ENCODE peak calls at places on chromosome 19, in six cellular contexts. R is neuronal stem cell, K is trophoblast cell, T is H9, D is H1, W is IMR-90. A is an unnamed sample. For H3K9me3 and H3K4me1, the result is how much of the 10 kb centered on the place peaks cover.

GRCh38 chr19:49930483-49931011 is 1.2 kb upstream of the NUP62 start:
- DNase-seq in R (no peak), K (no peak), T (peak), D (no peak), W (no peak), A (peak)

GRCh38 chr19:19651076-19651475 is 7.6 kb upstream of the GMIP start:
- DNase-seq in R (no peak), K (no peak), T (no peak), D (no peak), W (no peak), A (no peak)

GRCh38 chr19:36707134-36707533 is 19.7 kb downstream of the ZNF567 start:
- DNase-seq in R (no peak), K (no peak), T (no peak), D (no peak), W (no peak), A (no peak)

GRCh38 chr19:45506991-45507863 is at the start of gene VASP:
- DNase-seq in R (peak), K (peak), T (peak), D (no peak), W (peak), A (peak)

GRCh38 chr19:57096640-57097361 is 23.0 kb upstream of the USP29 start:
- DNase-seq in R (no peak), K (peak), T (no peak), D (no peak), W (no peak), A (no peak)

GRCh38 chr19:55452381-55453325 is 8.8 kb downstream of the ISOC2 start:
- DNase-seq in R (peak), K (no peak), T (peak), D (no peak), W (peak), A (peak)

GRCh38 chr19:56538761-56539263 is at the start of gene ZFP28:
- DNase-seq in R (no peak), K (peak), T (peak), D (no peak), W (no peak), A (no peak)

GRCh38 chr19:1133471-1133929 is 29.7 kb downstream of the GPX4 start:
- DNase-seq in R (no peak), K (no peak), T (peak), D (no peak), W (no peak), A (no peak)

GRCh38 chr19:19160489-19161035 is 9.5 kb downstream of the MEF2B start:
- DNase-seq in R (no peak), K (no peak), T (no peak), D (peak), W (no peak), A (no peak)

GRCh38 chr19:18000981-18001836 is 6.8 kb upstream of the ARRDC2 start:
- DNase-seq in R (no peak), K (peak), T (peak), D (no peak), W (peak), A (peak)

GRCh38 chr19:48330012-48330681 is 4.8 kb downstream of the EMP3 start:
- DNase-seq in R (peak), K (peak), T (peak), D (no peak), W (no peak), A (peak)

GRCh38 chr19:18539372-18539771 is 4.0 kb downstream of the FKBP8 start:
- DNase-seq in R (no peak), K (no peak), T (no peak), D (no peak), W (no peak), A (no peak)

GRCh38 chr19:16581145-16581970 is 9.1 kb upstream of the SLC35E1 start:
- DNase-seq in R (no peak), K (no peak), T (no peak), D (no peak), W (no peak), A (no peak)

GRCh38 chr19:48628486-48629296 is 8.5 kb downstream of the DBP start:
- DNase-seq in R (no peak), K (no peak), T (peak), D (no peak), W (no peak), A (no peak)

GRCh38 chr19:4495471-4495870 is 22.8 kb downstream of the PLIN4 start:
- DNase-seq in R (no peak), K (no peak), T (peak), D (no peak), W (no peak), A (no peak)

GRCh38 chr19:48480151-48480475 is 10.9 kb downstream of the CYTH2 start:
- DNase-seq in R (no peak), K (no peak), T (no peak), D (no peak), W (no peak), A (no peak)

GRCh38 chr19:34555447-34555846 is 73.9 kb downstream of the WTIP start:
- DNase-seq in R (no peak), K (no peak), T (peak), D (no peak), W (no peak), A (no peak)

GRCh38 chr19:34430738-34431625 is 2.8 kb downstream of the UBA2 start:
- DNase-seq in R (peak), K (peak), T (no peak), D (no peak), W (peak), A (peak)

GRCh38 chr19:55377356-55378131 is 918 bp downstream of the TMEM190 start:
- DNase-seq in R (no peak), K (no peak), T (peak), D (no peak), W (no peak), A (no peak)

GRCh38 chr19:40619333-40620160 is 18.4 kb downstream of the LTBP4 start:
- DNase-seq in R (no peak), K (no peak), T (no peak), D (no peak), W (no peak), A (no peak)

GRCh38 chr19:16671652-16672274 is 10.8 kb downstream of the TMEM38A start:
- DNase-seq in R (no peak), K (no peak), T (no peak), D (no peak), W (no peak), A (no peak)

GRCh38 chr19:36528921-36529518 is 949 bp upstream of the ZNF260 start:
- DNase-seq in R (no peak), K (no peak), T (peak), D (no peak), W (no peak), A (no peak)

GRCh38 chr19:7852851-7853759 is 21.1 kb downstream of the PRR36 start:
- DNase-seq in R (peak), K (peak), T (peak), D (no peak), W (peak), A (peak)

GRCh38 chr19:1038995-1039645 is 787 bp upstream of the ABCA7 start:
- DNase-seq in R (no peak), K (no peak), T (peak), D (no peak), W (peak), A (peak)

GRCh38 chr19:17718988-17719711 is at the start of gene MAP1S:
- DNase-seq in R (peak), K (peak), T (peak), D (peak), W (peak), A (peak)

GRCh38 chr19:55472463-55472862 is 4.0 kb upstream of the ZNF628 start:
- DNase-seq in R (no peak), K (no peak), T (no peak), D (no peak), W (peak), A (no peak)

GRCh38 chr19:54248016-54248601 is 5.5 kb upstream of the LILRA6 start:
- DNase-seq in R (no peak), K (peak), T (no peak), D (no peak), W (peak), A (no peak)

GRCh38 chr19:29531458-29532025 is 5.7 kb downstream of the VSTM2B start:
- DNase-seq in R (no peak), K (no peak), T (no peak), D (no peak), W (no peak), A (no peak)

GRCh38 chr19:13043285-13043684 is 48.0 kb downstream of the NFIX start:
- DNase-seq in R (no peak), K (no peak), T (no peak), D (no peak), W (no peak), A (no peak)

GRCh38 chr19:19049406-19049805 is 14.4 kb upstream of the SLC25A42 start:
- DNase-seq in R (no peak), K (no peak), T (no peak), D (no peak), W (peak), A (no peak)

GRCh38 chr19:18418725-18419194 is 438 bp upstream of the SSBP4 start:
- DNase-seq in R (no peak), K (no peak), T (no peak), D (no peak), W (no peak), A (peak)

GRCh38 chr19:18697680-18698079 is 14.2 kb downstream of the CRTC1 start:
- DNase-seq in R (no peak), K (no peak), T (no peak), D (no peak), W (no peak), A (no peak)

GRCh38 chr19:23531231-23531790 is 136.0 kb upstream of the ZNF91 start:
- DNase-seq in R (no peak), K (peak), T (no peak), D (no peak), W (no peak), A (no peak)
- H3K9me3 ChIP-seq in R (under half), K (under half), T (half or more), D (half or more), W (under half), A (under half)

DNA sequence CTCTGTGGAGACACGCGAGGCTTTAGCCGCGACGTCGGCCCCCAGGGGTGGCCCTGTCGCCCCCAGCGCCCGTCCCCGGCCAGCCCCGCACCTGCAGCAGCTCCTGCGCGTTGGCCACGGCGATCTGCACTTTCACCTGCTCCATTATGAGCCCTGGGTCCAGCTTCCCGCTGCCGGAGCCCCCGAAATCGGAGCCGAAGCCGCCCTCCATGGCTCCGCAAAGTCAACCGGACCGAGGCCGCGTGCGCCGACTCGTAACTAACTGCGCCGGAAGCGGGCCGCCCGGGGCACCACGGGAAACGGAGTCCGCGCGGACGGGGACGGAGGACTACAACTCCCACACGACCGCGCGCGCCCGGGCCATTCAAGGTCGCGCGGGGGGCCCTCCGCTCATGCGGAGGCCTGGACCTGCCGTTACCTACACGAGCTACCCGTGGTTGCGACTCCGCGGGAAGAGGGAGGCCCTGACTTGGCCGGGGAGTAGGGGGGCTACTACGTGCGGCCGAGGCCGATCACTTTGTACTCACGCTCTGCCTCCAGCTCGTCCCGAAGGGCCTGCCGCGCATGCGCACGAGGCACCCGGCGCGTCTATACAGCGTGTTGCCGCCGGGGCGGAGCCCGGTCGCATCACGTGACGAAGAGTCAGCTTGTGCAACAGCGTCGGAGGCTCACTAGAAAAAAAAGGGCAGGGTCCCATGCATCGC is at the start of gene TIMM13:
- DNase-seq in R (peak), K (peak), T (peak), D (peak), W (peak), A (peak)
- H2BK5ac ChIP-seq in R (peak), K (peak), T (peak), D (peak), W (peak), A (peak)

GRCh38 chr19:11556634-11557420 is 2.2 kb downstream of the ELOF1 start:
- DNase-seq in R (no peak), K (no peak), T (no peak), D (no peak), W (no peak), A (no peak)

GRCh38 chr19:11555246-11555645 is 3.8 kb downstream of the ELOF1 start:
- DNase-seq in R (no peak), K (no peak), T (no peak), D (no peak), W (no peak), A (no peak)

GRCh38 chr19:11551603-11552235 is 7.3 kb downstream of the ELOF1 start:
- DNase-seq in R (no peak), K (no peak), T (peak), D (no peak), W (no peak), A (no peak)

GRCh38 chr19:11552666-11553372 is 6.2 kb downstream of the ELOF1 start:
- DNase-seq in R (no peak), K (no peak), T (no peak), D (no peak), W (no peak), A (no peak)

DNA sequence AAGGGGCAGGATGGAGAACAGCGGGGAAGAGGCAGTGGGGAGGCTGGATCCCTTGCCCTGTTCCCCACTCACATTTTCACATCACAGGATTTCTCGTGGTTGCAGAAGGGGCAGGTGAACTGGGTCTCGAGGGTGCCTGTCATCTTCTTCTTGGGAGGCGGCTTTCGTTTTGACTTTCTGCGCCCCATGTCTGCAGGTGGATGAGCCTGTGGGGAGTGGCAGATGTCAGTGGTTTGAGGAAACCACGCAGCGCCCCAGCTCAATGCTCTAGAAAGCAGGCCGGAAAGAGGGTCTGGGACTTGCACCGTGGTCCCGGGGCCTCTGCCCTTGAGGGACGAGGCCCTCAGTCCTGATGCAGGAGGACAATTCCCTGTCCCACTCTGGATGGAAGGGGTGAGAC is 4.9 kb downstream of the ELOF1 start:
- DNase-seq in R (no peak), K (no peak), T (no peak), D (no peak), W (no peak), A (no peak)
- H3K4me1 ChIP-seq in R (under half), K (under half), T (under half), D (under half), W (under half), A (under half)

DNA sequence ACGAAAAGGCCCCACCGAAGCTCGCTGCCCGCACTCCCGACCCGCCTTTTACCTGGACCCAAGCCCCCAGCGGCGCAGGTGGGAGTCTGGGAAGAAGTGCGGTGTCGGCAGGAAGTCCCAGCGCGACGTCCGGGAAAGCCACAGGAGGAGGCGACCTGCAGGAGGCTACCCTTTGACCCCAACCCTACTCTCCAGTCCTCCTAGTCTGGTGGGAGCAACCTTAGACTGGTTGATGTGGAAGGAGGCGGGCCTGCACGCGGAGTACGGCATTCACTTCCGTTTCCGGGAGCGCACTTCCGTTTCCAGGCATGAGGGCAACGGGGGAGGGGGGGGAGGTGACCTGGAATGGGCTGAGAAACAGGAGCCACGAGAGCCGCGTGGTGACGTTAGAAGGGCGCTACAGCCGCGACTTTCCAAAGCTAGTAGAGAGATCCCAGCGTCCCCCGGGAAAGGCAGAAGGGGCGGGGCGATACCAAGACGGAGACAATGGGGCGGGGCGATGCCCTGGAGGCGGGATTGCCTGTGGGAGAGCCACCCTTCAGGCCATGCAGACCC is 28.5 kb downstream of the ZNF266 start:
- DNase-seq in R (no peak), K (peak), T (no peak), D (peak), W (peak), A (no peak)
- H3K9me3 ChIP-seq in R (under half), K (under half), T (half or more), D (half or more), W (under half), A (half or more)

DNA sequence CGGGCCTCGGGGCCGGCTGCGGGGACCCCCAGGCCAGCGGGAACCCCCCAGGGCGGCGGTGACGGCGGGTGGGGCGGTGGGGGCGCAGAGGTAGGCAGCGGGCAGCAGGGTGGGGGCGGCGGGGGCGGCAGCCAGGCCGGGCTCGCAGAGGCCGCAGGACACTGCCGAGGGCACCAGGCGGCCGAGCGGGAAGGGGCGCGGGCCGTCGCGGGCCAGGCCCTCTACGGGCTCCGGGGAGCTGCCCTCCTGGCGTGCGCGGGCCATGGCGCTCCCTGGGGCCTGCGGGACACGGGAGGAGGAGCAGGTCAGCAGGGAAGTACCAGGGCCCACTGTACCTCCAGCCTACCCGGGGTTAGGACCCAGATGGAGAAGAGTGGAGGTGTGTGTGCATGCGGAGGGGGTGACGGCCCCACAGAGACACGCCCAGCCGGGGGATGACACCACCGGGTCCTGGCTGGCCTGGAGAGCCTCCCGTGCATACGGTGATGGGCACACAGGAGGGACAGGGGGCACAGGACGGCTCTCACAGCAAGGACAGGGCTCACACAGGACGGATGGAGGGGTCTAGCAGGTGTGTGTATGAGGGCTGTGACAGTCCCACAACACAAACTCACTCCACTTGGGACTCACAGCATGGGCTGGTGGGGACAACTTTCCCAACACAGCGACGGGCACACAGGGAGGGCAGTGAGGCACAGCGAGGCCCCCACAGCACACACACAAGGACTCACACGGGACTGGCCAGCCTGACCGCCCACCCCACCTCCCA is 2.6 kb downstream of the BBC3 start:
- DNase-seq in R (no peak), K (no peak), T (peak), D (no peak), W (peak), A (peak)
- H2BK5ac ChIP-seq in R (peak), K (peak), T (no peak), D (peak), W (peak), A (peak)

GRCh38 chr19:33376423-33376822 is 2.9 kb downstream of the CEBPG start:
- DNase-seq in R (no peak), K (peak), T (no peak), D (no peak), W (peak), A (peak)

GRCh38 chr19:33375760-33376159 is 2.3 kb downstream of the CEBPG start:
- DNase-seq in R (no peak), K (no peak), T (no peak), D (no peak), W (peak), A (peak)

GRCh38 chr19:33376931-33377557 is 3.5 kb downstream of the CEBPG start:
- DNase-seq in R (no peak), K (peak), T (no peak), D (no peak), W (no peak), A (peak)

GRCh38 chr19:33379151-33379829 is 5.8 kb downstream of the CEBPG start:
- DNase-seq in R (no peak), K (no peak), T (no peak), D (no peak), W (no peak), A (no peak)

DNA sequence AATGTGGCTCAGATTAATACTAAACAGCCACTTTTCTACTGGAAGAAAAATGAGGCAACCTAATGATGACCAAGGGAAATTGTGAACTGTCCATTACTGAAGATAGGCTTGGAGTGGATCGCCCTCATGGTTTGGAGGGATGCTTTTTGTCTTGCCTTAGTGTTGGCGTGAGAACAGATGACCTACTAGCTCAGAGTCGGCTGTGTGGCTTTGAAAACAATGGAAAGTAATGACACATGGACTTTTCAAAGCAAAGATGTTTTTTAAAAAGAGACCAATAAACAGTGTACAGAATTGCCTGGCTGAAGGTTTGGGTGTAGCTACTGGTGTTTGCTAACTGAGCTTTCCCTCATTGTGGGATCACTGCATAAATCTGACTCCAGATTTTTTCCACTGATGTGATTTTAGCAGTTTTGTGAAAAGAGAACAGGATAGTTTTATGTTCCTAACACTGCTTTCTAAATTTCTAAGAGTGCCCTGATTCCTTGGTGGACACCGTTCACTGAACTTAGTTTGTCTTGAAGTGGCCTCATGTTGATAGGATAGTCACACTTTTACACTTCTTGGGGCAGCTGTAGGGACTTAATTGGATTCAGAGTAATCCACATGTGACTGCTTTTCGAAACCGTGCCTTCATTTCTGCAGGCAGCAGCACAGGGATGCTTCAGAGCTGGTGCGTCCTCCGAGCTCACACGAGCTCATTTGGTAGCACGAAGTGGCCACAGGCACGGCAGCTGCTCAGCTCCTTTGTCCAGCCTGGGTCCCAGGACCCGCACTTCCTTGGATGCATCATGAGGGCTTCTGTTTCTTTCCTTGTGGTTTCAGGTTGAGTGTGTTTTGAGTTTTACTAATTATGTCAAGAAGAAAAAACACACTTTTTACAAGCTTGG is 4.3 kb downstream of the CEBPG start:
- DNase-seq in R (no peak), K (peak), T (no peak), D (no peak), W (no peak), A (peak)
- H3K4me1 ChIP-seq in R (under half), K (under half), T (under half), D (under half), W (under half), A (under half)

A was measured in mesenchymal stem cell.